ENCODE peak calls at places on chromosomes 11 and 22, in seven cellular contexts. One of them, this sample, is unnamed.

GRCh38 chr11:9688716-9689511 is 25.0 kb downstream of the SWAP70 start:
- DNase-seq in A172: peak
- DNase-seq in SJSA1: peak
- DNase-seq in hypothalamus: no peak
- DNase-seq in neural crest cell: no peak
- DNase-seq in T1000: no peak
- DNase-seq in GOT3: no peak
- DNase-seq in this sample: no peak

GRCh38 chr11:82981852-82982251 is 80.3 kb downstream of the DDIAS start:
- DNase-seq in A172: no peak
- DNase-seq in SJSA1: no peak
- DNase-seq in hypothalamus: no peak
- DNase-seq in neural crest cell: no peak
- DNase-seq in T1000: no peak
- DNase-seq in GOT3: no peak
- DNase-seq in this sample: no peak

GRCh38 chr11:128835741-128836410 is 31.2 kb downstream of the KCNJ1 start:
- DNase-seq in A172: peak
- DNase-seq in SJSA1: no peak
- DNase-seq in hypothalamus: no peak
- DNase-seq in neural crest cell: no peak
- DNase-seq in T1000: no peak
- DNase-seq in GOT3: no peak
- DNase-seq in this sample: no peak

GRCh38 chr11:520428-521178 is 13.6 kb upstream of the RNH1 start:
- DNase-seq in A172: no peak
- DNase-seq in SJSA1: no peak
- DNase-seq in hypothalamus: no peak
- DNase-seq in neural crest cell: no peak
- DNase-seq in T1000: no peak
- DNase-seq in GOT3: no peak
- DNase-seq in this sample: no peak

GRCh38 chr11:125305346-125305745 is 140.8 kb downstream of the PKNOX2 start:
- DNase-seq in A172: no peak
- DNase-seq in SJSA1: no peak
- DNase-seq in hypothalamus: no peak
- DNase-seq in neural crest cell: no peak
- DNase-seq in T1000: no peak
- DNase-seq in GOT3: no peak
- DNase-seq in this sample: no peak

GRCh38 chr22:21642584-21643448 is 714 bp downstream of the SDF2L1 start:
- DNase-seq in A172: no peak
- DNase-seq in SJSA1: peak
- DNase-seq in hypothalamus: no peak
- DNase-seq in neural crest cell: peak
- DNase-seq in T1000: no peak
- DNase-seq in GOT3: no peak
- DNase-seq in this sample: peak

GRCh38 chr22:48587236-48587865 is 1240.3 kb downstream of the BRD1 start:
- DNase-seq in A172: no peak
- DNase-seq in SJSA1: no peak
- DNase-seq in hypothalamus: no peak
- DNase-seq in neural crest cell: no peak
- DNase-seq in T1000: no peak
- DNase-seq in GOT3: no peak
- DNase-seq in this sample: no peak

GRCh38 chr11:59221438-59221837 is 8.7 kb upstream of the MPEG1 start:
- DNase-seq in A172: no peak
- DNase-seq in SJSA1: peak
- DNase-seq in hypothalamus: no peak
- DNase-seq in neural crest cell: no peak
- DNase-seq in T1000: no peak
- DNase-seq in GOT3: no peak
- DNase-seq in this sample: no peak

GRCh38 chr11:80815752-80816453 is 1375.1 kb upstream of the TENM4 start:
- DNase-seq in A172: peak
- DNase-seq in SJSA1: no peak
- DNase-seq in hypothalamus: no peak
- DNase-seq in neural crest cell: no peak
- DNase-seq in T1000: no peak
- DNase-seq in GOT3: no peak
- DNase-seq in this sample: no peak

GRCh38 chr22:30312053-30312452 is 14.7 kb downstream of the TBC1D10A start:
- DNase-seq in A172: peak
- DNase-seq in SJSA1: peak
- DNase-seq in hypothalamus: no peak
- DNase-seq in neural crest cell: no peak
- DNase-seq in T1000: peak
- DNase-seq in GOT3: no peak
- DNase-seq in this sample: no peak

This sample was measured in head of caudate nucleus.